ENCODE peak calls at places on chromosomes 13 and 19, in eight cellular contexts. B is RPMI7951; D is AG10803; K is effector CD4-positive, alpha-beta T cell; F is lower lobe of right lung; T is thoracic aorta; U is nucleus accumbens; Y is CD4-positive, CD25-positive, alpha-beta regulatory T cell. M is an unnamed sample.

GRCh38 chr19:34639491-34640085 is 37.4 kb downstream of the SCGB2B2 start:
- DNase-seq in B (peak; percentile 72), D (peak; percentile 68), K (peak; percentile 59), F (no peak), T (no peak), U (no peak), Y (peak; percentile 77), M (peak; percentile 53)

GRCh38 chr13:114096811-114097503 is 35.5 kb downstream of the RASA3 start:
- DNase-seq in B (peak; percentile 65), D (no peak), K (no peak), F (no peak), T (no peak), U (no peak), Y (no peak), M (peak; percentile 34)

GRCh38 chr19:16015805-16016173 is 60.5 kb upstream of the TPM4 start:
- DNase-seq in B (no peak), D (no peak), K (no peak), F (no peak), T (no peak), U (no peak), Y (no peak), M (no peak)

GRCh38 chr19:815775-816499 is 5.8 kb downstream of the PLPPR3 start:
- DNase-seq in B (no peak), D (no peak), K (no peak), F (no peak), T (no peak), U (no peak), Y (no peak), M (no peak)

GRCh38 chr13:109145631-109146030 is 516.2 kb downstream of the MYO16 start:
- DNase-seq in B (peak; percentile 50), D (peak; percentile 76), K (no peak), F (no peak), T (no peak), U (no peak), Y (peak; percentile 13), M (peak; percentile 31)

GRCh38 chr19:2076481-2077082 is 19.5 kb downstream of the MOB3A start:
- DNase-seq in B (no peak), D (no peak), K (no peak), F (no peak), T (no peak), U (no peak), Y (no peak), M (no peak)

GRCh38 chr13:46124531-46124966 is 19.7 kb upstream of the CPB2 start:
- DNase-seq in B (no peak), D (no peak), K (no peak), F (peak; percentile 59), T (no peak), U (no peak), Y (peak; percentile 37), M (no peak)

GRCh38 chr13:47621931-47622330 is 379.1 kb downstream of the SUCLA2 start:
- DNase-seq in B (peak; percentile 11), D (no peak), K (no peak), F (no peak), T (no peak), U (no peak), Y (no peak), M (no peak)

M was measured in NCI-H2107.